ENCODE peak calls at places on chromosomes 7 and 10, in ten cellular contexts. X is AG08395; A is AG09309; U is NCI-H2171 treated with DMSO at 0.1 percent for 48 hours; H is CD8-positive, alpha-beta T cell; R is tibial artery; K is NCI-H524 treated with DMSO at 0.1 percent for 48 hours; J is NCI-H226; S is activated CD8-positive, alpha-beta memory T cell treated with anti-CD3 and anti-CD28 coated beads, Interleukin-2, amount 50 U/mL, for 48 hours; Q is H54. L is an unnamed sample.

GRCh38 chr7:124497209-124497608 is 268.4 kb downstream of the GPR37 start:
- DNase-seq in X (no peak), A (no peak), U (peak; percentile 55), H (no peak), R (no peak), K (peak; percentile 9), J (no peak), S (no peak), Q (no peak), L (peak; percentile 23)

GRCh38 chr10:74949434-74949833 is 123.0 kb downstream of the KAT6B start:
- DNase-seq in X (no peak), A (no peak), U (no peak), H (no peak), R (no peak), K (no peak), J (no peak), S (no peak), Q (no peak), L (peak; percentile 15)

GRCh38 chr10:129717816-129718547 is 246.1 kb downstream of the EBF3 start:
- DNase-seq in X (no peak), A (no peak), U (no peak), H (peak; percentile 32), R (peak; percentile 40), K (no peak), J (no peak), S (no peak), Q (no peak), L (no peak)

GRCh38 chr7:23470290-23471089 is at the start of gene IGF2BP3:
- DNase-seq in X (peak; percentile 44), A (no peak), U (peak; percentile 84), H (no peak), R (no peak), K (peak; percentile 92), J (peak; percentile 100), S (peak; percentile 73), Q (peak; percentile 89), L (peak; percentile 96)

GRCh38 chr10:131221632-131222277 is 89.8 kb downstream of the TCERG1L start:
- DNase-seq in X (no peak), A (no peak), U (no peak), H (no peak), R (no peak), K (no peak), J (no peak), S (no peak), Q (no peak), L (no peak)

GRCh38 chr7:101986335-101986734 is 168.9 kb downstream of the CUX1 start:
- DNase-seq in X (no peak), A (no peak), U (no peak), H (no peak), R (no peak), K (no peak), J (no peak), S (no peak), Q (no peak), L (no peak)

GRCh38 chr7:81956520-81956919 is 186.7 kb upstream of the HGF start:
- DNase-seq in X (peak; percentile 36), A (peak; percentile 21), U (peak; percentile 50), H (no peak), R (no peak), K (no peak), J (no peak), S (no peak), Q (peak; percentile 5), L (no peak)

GRCh38 chr7:134189559-134189958 is 62.4 kb downstream of the LRGUK start:
- DNase-seq in X (no peak), A (no peak), U (no peak), H (no peak), R (no peak), K (no peak), J (no peak), S (no peak), Q (no peak), L (no peak)

GRCh38 chr10:11894381-11895107 is 71.4 kb downstream of the PROSER2 start:
- DNase-seq in X (no peak), A (no peak), U (no peak), H (no peak), R (no peak), K (no peak), J (no peak), S (no peak), Q (no peak), L (no peak)

GRCh38 chr10:23343591-23344225 is 889 bp downstream of the C10orf67 start:
- DNase-seq in X (no peak), A (no peak), U (no peak), H (peak; percentile 58), R (no peak), K (no peak), J (no peak), S (peak; percentile 81), Q (no peak), L (no peak)

GRCh38 chr10:46248651-46249131 is 38.1 kb upstream of the ANTXRL start:
- DNase-seq in X (no peak), A (no peak), U (no peak), H (peak; percentile 38), R (peak; percentile 52), K (no peak), J (no peak), S (peak; percentile 41), Q (no peak), L (no peak)

GRCh38 chr7:71408276-71408675 is 276.3 kb downstream of the GALNT17 start:
- DNase-seq in X (no peak), A (no peak), U (peak; percentile 94), H (no peak), R (no peak), K (peak; percentile 60), J (no peak), S (no peak), Q (no peak), L (no peak)

GRCh38 chr10:90047243-90047729 is 345.9 kb downstream of the KIF20B start:
- DNase-seq in X (no peak), A (no peak), U (no peak), H (no peak), R (no peak), K (no peak), J (no peak), S (no peak), Q (no peak), L (no peak)

GRCh38 chr10:87092861-87093460 is 1.7 kb downstream of the GLUD1 start:
- DNase-seq in X (peak; percentile 6), A (no peak), U (no peak), H (no peak), R (no peak), K (no peak), J (no peak), S (no peak), Q (peak; percentile 31), L (peak; percentile 20)

GRCh38 chr10:5975641-5976473 is 1.5 kb downstream of the IL15RA start:
- DNase-seq in X (peak; percentile 66), A (no peak), U (no peak), H (peak; percentile 54), R (peak; percentile 83), K (no peak), J (no peak), S (peak; percentile 78), Q (no peak), L (no peak)

GRCh38 chr10:5557799-5558771 is 33.3 kb downstream of the CALML3 start:
- DNase-seq in X (no peak), A (no peak), U (no peak), H (no peak), R (peak; percentile 62), K (no peak), J (no peak), S (peak; percentile 43), Q (no peak), L (no peak)